ENCODE peak calls at places on chromosomes 1 and 21, in eight cellular contexts. S is CD4-positive, alpha-beta memory T cell; A is heart left ventricle; Y is CD4-positive, alpha-beta T cell; I is SJSA1; Z is transverse colon; K is naive thymus-derived CD4-positive, alpha-beta T cell; B is prostate gland. H is an unnamed sample. For H3K9me3, the result is how much of the 10 kb centered on the place peaks cover.

GRCh38 chr1:85448358-85448757 is 16.6 kb downstream of the DDAH1 start:
- DNase-seq in I (no peak), A (no peak), Z (no peak), B (no peak), K (no peak), S (no peak), Y (no peak), H (no peak)

GRCh38 chr21:45939521-45940045 is 42.0 kb upstream of the COL6A1 start:
- DNase-seq in K (no peak), Z (no peak), I (no peak), Y (no peak), B (no peak), A (no peak), S (no peak), H (no peak)

GRCh38 chr1:162349635-162350330 is 26.9 kb downstream of the SPATA46 start:
- DNase-seq in I (peak), B (no peak), K (no peak), Z (no peak), S (no peak), Y (no peak), A (no peak), H (no peak)

GRCh38 chr1:31571340-31572295 is 4.7 kb upstream of the TINAGL1 start:
- DNase-seq in Z (no peak), I (peak), K (no peak), Y (no peak), A (no peak), B (no peak), S (no peak), H (no peak)

GRCh38 chr1:208183977-208184901 is 59.9 kb downstream of the PLXNA2 start:
- DNase-seq in K (no peak), A (no peak), S (no peak), Y (no peak), B (peak), I (peak), Z (peak), H (no peak)

GRCh38 chr1:176341656-176342055 is 121.3 kb upstream of the PAPPA2 start:
- DNase-seq in S (no peak), K (no peak), B (no peak), Z (no peak), I (no peak), A (no peak), Y (no peak), H (no peak)

GRCh38 chr1:184457500-184457899 is 70.7 kb downstream of the C1orf21 start:
- DNase-seq in S (no peak), Z (no peak), Y (no peak), I (no peak), A (no peak), B (peak), K (no peak), H (no peak)

GRCh38 chr1:171860696-171861095 is 19.4 kb downstream of the DNM3 start:
- DNase-seq in Z (no peak), K (no peak), S (no peak), I (no peak), A (no peak), Y (no peak), B (no peak), H (no peak)

GRCh38 chr1:117540532-117540931 is 65.3 kb upstream of the TENT5C start:
- DNase-seq in Z (no peak), I (no peak), S (no peak), Y (no peak), B (no peak), K (no peak), A (no peak), H (no peak)

GRCh38 chr1:201475121-201475520 is 6.1 kb upstream of the PHLDA3 start:
- DNase-seq in I (no peak), A (no peak), Z (no peak), K (no peak), B (no peak), S (no peak), Y (no peak), H (no peak)

GRCh38 chr1:198657550-198658064 is 18.8 kb downstream of the PTPRC start:
- DNase-seq in I (no peak), B (peak), Y (no peak), A (no peak), S (peak), K (peak), Z (no peak), H (no peak)

GRCh38 chr1:245380790-245381535 is 226.2 kb downstream of the KIF26B start:
- DNase-seq in S (no peak), K (no peak), B (no peak), A (no peak), Y (no peak), I (no peak), Z (no peak), H (no peak)

GRCh38 chr1:92031281-92032110 is 1.7 kb downstream of the EPHX4 start:
- DNase-seq in A (no peak), I (no peak), K (no peak), S (no peak), Z (no peak), B (no peak), Y (no peak), H (no peak)

GRCh38 chr1:22751124-22751531 is 40.5 kb downstream of the EPHB2 start:
- DNase-seq in K (no peak), Z (peak), A (no peak), I (no peak), Y (no peak), S (no peak), B (peak), H (no peak)

GRCh38 chr1:52119722-52120121 is 22.2 kb upstream of the ZFYVE9 start:
- DNase-seq in Y (no peak), B (no peak), S (no peak), I (no peak), K (no peak), A (no peak), Z (no peak), H (no peak)

GRCh38 chr21:46038341-46038829 is 56.8 kb downstream of the COL6A1 start:
- DNase-seq in S (no peak), Y (no peak), K (no peak), Z (no peak), B (no peak), I (no peak), A (no peak), H (no peak)

GRCh38 chr1:84504580-84505021 is 1.6 kb upstream of the SPATA1 start:
- DNase-seq in I (no peak), B (no peak), S (no peak), Y (no peak), K (no peak), A (no peak), Z (no peak), H (no peak)

GRCh38 chr1:21875621-21876063 is 61.5 kb downstream of the HSPG2 start:
- DNase-seq in K (no peak), Y (no peak), S (no peak), A (no peak), I (no peak), Z (no peak), B (no peak), H (no peak)

GRCh38 chr1:61907102-61907501 is 164.8 kb downstream of the PATJ start:
- DNase-seq in B (no peak), K (no peak), Y (no peak), A (no peak), I (no peak), S (no peak), Z (no peak), H (no peak)

GRCh38 chr1:171254859-171255258 is 6.6 kb downstream of the FMO1 start:
- DNase-seq in K (no peak), Z (no peak), A (no peak), Y (no peak), B (no peak), S (no peak), I (no peak), H (no peak)

GRCh38 chr1:218620956-218621355 is 275.8 kb downstream of the TGFB2 start:
- DNase-seq in Z (no peak), Y (no peak), S (no peak), A (peak), I (no peak), B (no peak), K (no peak), H (no peak)

GRCh38 chr1:37673920-37674319 is 18.4 kb upstream of the CDCA8 start:
- DNase-seq in B (no peak), A (no peak), Y (peak), I (no peak), K (peak), S (peak), Z (no peak), H (peak)

GRCh38 chr1:234977891-234978396 is 150.7 kb downstream of the TOMM20 start:
- DNase-seq in S (no peak), B (no peak), Z (no peak), K (no peak), A (no peak), I (no peak), Y (no peak), H (peak)

DNA sequence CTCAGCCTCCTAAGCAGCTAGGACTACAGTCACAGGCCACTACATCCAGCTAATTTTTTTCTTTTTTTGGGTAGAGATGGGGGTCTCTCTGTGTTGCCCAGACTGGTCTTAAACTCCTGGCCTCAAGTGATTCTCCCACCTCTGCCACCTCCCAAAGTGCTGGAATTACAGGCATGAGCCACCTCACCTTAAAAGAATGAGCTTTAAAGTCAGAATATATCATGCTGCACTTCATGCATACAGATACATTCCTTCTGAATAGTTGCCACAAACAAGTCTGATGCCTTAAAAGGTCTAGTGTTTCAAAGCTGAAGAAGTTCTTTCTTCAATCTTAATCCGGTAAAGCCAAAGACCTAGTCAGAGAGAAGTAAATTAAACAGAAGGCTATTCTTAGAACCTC is 23.8 kb upstream of the CPLANE2 start:
- DNase-seq in Z (no peak), B (no peak), Y (no peak), S (no peak), I (peak), A (no peak), K (no peak), H (no peak)
- H3K9me3 ChIP-seq in Z (under half), B (under half), Y (under half), S (under half), I (under half), A (under half), K (under half), H (under half)

DNA sequence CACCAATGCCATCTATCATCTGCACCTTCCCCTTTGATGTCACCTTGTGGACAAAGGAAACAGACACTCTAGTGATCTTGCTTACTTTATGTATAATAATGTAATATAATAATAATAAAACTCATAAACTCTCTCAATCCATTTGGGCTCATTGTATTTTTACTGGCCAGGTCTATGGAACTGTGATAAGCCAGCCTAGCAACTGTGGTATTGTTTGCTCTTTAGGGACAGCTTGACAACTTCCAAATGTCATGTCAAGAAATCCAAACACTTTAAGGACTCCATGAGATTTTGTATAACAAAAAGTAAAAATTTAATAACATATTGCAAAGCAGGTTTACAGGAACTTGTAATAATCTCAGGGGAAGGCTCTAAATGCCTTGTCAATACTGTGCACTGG is 1163.4 kb upstream of the TMPRSS15 start:
- DNase-seq in A (no peak), Z (no peak), B (no peak), I (no peak), Y (no peak), S (no peak), K (no peak), H (no peak)
- H3K9me3 ChIP-seq in A (under half), Z (under half), B (under half), I (under half), Y (under half), S (under half), K (under half), H (under half)

GRCh38 chr1:246987083-246987690 is 20.7 kb downstream of the ZNF695 start:
- DNase-seq in K (no peak), S (no peak), I (no peak), Z (no peak), Y (no peak), A (no peak), B (no peak), H (no peak)
- H3K9me3 ChIP-seq in K (under half), S (under half), I (under half), Z (half or more), Y (half or more), A (under half), B (under half), H (under half)

GRCh38 chr1:166133857-166134256 is 32.9 kb downstream of the FAM78B start:
- DNase-seq in I (no peak), Z (no peak), Y (no peak), S (no peak), K (no peak), B (no peak), A (no peak), H (no peak)
- H3K9me3 ChIP-seq in I (under half), Z (under half), Y (under half), S (under half), K (under half), B (under half), A (under half), H (under half)

DNA sequence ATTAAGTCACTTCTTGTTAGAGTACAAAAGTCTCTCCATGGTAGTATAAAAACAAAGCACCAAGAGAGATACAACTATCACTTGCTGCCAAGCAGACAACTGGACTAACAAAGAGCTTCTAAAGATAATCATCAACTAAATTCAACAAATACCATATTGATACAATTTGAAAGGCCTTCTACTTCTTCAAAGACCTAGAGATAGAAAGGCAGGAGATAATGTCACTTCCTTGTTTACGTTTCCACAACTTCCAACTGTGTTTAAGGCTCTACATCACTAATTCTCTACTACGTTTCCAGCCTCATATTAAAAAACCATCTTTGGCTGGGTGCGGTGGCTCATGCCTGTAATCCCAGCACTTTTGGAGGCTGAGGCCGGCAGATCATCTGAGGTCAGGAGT is 104.5 kb downstream of the ASH1L start:
- DNase-seq in B (no peak), K (no peak), A (no peak), I (no peak), Z (no peak), S (no peak), Y (no peak), H (no peak)
- H3K9me3 ChIP-seq in B (under half), K (under half), A (under half), I (under half), Z (under half), S (under half), Y (under half), H (under half)

GRCh38 chr1:73556270-73556669 is 641.7 kb downstream of the LRRIQ3 start:
- DNase-seq in S (no peak), K (no peak), Z (no peak), I (no peak), B (no peak), Y (no peak), A (no peak), H (no peak)
- H3K9me3 ChIP-seq in S (under half), K (under half), Z (under half), I (under half), B (under half), Y (under half), A (under half), H (under half)

GRCh38 chr1:4303303-4303702 is 351.1 kb upstream of the AJAP1 start:
- DNase-seq in Z (no peak), I (no peak), B (no peak), S (no peak), K (no peak), Y (no peak), A (no peak), H (no peak)

DNA sequence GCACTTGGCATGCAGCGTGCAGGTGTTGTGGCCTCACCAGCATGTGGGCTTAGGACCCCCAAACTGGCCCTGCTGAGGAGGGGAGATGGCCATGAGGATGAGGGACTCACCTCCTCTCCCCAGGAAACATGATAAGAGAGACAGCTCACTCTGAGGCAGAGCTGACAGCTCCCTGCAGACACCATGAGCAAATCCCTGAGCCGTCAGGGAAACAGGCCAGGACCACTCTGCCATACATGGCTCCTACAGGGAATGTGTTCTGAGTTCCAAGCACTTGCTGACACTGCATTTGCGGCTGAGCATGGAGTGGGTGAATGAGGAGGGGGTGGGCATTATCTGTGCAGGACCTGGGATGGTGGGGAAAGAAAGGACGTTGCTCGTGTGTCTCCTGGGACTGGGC is 356.1 kb upstream of the AJAP1 start:
- DNase-seq in Z (no peak), Y (no peak), S (no peak), B (peak), A (no peak), I (no peak), K (no peak), H (no peak)
- H3K9me3 ChIP-seq in Z (under half), Y (under half), S (under half), B (under half), A (under half), I (under half), K (under half), H (under half)

GRCh38 chr21:7953058-7953457 is 2568.3 kb upstream of the TPTE start:
- DNase-seq in Z (no peak), B (no peak), I (no peak), Y (no peak), S (no peak), A (no peak), K (no peak), H (no peak)

GRCh38 chr21:7951854-7952519 is 2569.4 kb upstream of the TPTE start:
- DNase-seq in Y (no peak), A (no peak), K (no peak), I (no peak), B (no peak), S (no peak), Z (no peak), H (no peak)

GRCh38 chr21:7952648-7953047 is 2568.7 kb upstream of the TPTE start:
- DNase-seq in S (no peak), K (no peak), I (no peak), Z (no peak), A (no peak), B (no peak), Y (no peak), H (no peak)

DNA sequence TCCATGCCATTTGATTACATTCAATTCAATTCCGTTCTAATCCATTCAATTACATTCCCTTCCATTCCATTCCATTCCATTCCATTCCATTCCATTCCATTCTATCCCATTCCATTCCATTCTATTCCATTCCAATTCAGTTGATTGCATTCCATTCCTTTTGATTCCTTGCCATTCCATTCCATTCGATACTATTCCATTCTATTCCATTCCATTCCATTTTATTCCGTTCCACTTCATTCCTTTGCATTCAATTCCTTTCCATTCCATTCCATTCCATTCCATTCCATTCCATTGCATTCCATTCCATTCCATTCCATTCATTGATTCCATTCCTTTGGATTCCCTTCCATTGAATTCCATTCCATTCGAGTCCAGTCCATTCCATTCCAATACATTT is 2574.0 kb upstream of the TPTE start:
- DNase-seq in B (no peak), S (no peak), A (no peak), Z (no peak), I (no peak), Y (no peak), K (no peak), H (no peak)
- H3K9me3 ChIP-seq in B (under half), S (half or more), A (under half), Z (under half), I (under half), Y (half or more), K (under half), H (half or more)

DNA sequence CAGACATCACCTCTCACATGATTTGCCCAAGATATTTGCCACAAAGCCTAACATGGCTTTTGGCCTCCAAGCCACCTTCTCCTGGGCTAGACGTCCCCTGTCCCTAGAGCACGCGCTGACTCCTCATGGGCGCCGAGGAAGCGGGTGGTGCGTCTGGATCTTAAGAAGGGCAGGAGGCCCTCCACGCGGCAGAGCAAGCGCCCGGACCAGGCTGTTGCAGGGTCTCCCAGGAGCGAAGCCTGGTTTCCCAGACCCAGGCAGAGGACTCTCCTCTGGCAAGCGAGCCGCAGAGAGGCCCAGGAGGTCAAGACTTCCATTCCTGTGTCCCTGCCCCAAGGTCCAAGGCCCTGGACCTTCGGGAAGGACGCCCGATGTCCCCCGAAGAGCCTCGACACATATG is 101.7 kb upstream of the TTC34 start:
- DNase-seq in Z (no peak), K (no peak), S (no peak), I (no peak), Y (no peak), B (no peak), A (no peak), H (no peak)
- H3K9me3 ChIP-seq in Z (under half), K (under half), S (under half), I (under half), Y (under half), B (under half), A (under half), H (under half)

GRCh38 chr1:160500321-160500990 is 22.6 kb downstream of the SLAMF6 start:
- DNase-seq in A (no peak), B (no peak), Z (no peak), K (no peak), S (no peak), Y (no peak), I (no peak), H (no peak)

GRCh38 chr1:160499631-160500030 is 23.4 kb downstream of the SLAMF6 start:
- DNase-seq in S (no peak), I (no peak), Y (no peak), A (no peak), B (no peak), Z (no peak), K (no peak), H (no peak)

GRCh38 chr1:160492617-160493016 is 30.4 kb downstream of the SLAMF6 start:
- DNase-seq in Z (no peak), Y (no peak), S (no peak), K (no peak), I (no peak), B (no peak), A (no peak), H (no peak)

GRCh38 chr1:160494620-160495019 is 28.4 kb downstream of the SLAMF6 start:
- DNase-seq in Y (no peak), S (no peak), K (no peak), I (no peak), A (no peak), Z (no peak), B (no peak), H (no peak)

GRCh38 chr1:160496334-160496733 is 26.7 kb downstream of the SLAMF6 start:
- DNase-seq in K (no peak), B (no peak), A (no peak), Z (no peak), Y (no peak), I (no peak), S (no peak), H (no peak)
- H3K9me3 ChIP-seq in K (under half), B (under half), A (under half), Z (under half), Y (under half), I (under half), S (under half), H (under half)

H was measured in T-helper 17 cell.